ENCODE peak calls at places on chromosomes 16 and 17, in four cellular contexts. A is OCI-LY7, I is AG04450, R is left ventricle myocardium inferior. F is an unnamed sample.
A peak's percentile ranks its signal among the peaks of the same experiment; 100 is the strongest.

GRCh38 chr17:8475820-8476219 is 40.1 kb downstream of the NDEL1 start:
- DNase-seq in I (no peak), A (no peak), R (no peak), F (no peak)

GRCh38 chr16:82011199-82011641 is at the start of gene SDR42E1:
- DNase-seq in A (peak; percentile 11), R (no peak), I (no peak), F (no peak)

GRCh38 chr17:40547079-40547784 is 18.0 kb downstream of the CCR7 start:
- DNase-seq in R (no peak), A (peak; percentile 88), I (no peak), F (no peak)

GRCh38 chr16:75351183-75351582 is 82.1 kb downstream of the CFDP1 start:
- DNase-seq in A (no peak), I (no peak), R (no peak), F (no peak)

GRCh38 chr16:86894168-86894567 is 315.8 kb downstream of the FOXL1 start:
- DNase-seq in R (no peak), A (no peak), I (no peak), F (no peak)

GRCh38 chr17:38735161-38735997 is 5.2 kb downstream of the CISD3 start:
- DNase-seq in A (peak; percentile 67), I (no peak), R (peak; percentile 68), F (no peak)

GRCh38 chr17:17677299-17678040 is 3.8 kb upstream of the RAI1 start:
- DNase-seq in R (no peak), I (no peak), A (no peak), F (no peak)

GRCh38 chr16:4386452-4386813 is 14.8 kb downstream of the VASN start:
- DNase-seq in A (no peak), I (no peak), R (no peak), F (no peak)

GRCh38 chr17:16033729-16034349 is 34.2 kb downstream of the TTC19 start:
- DNase-seq in R (no peak), I (no peak), A (no peak), F (no peak)

GRCh38 chr17:61426482-61427304 is 25.5 kb upstream of the TBX4 start:
- DNase-seq in A (no peak), I (no peak), R (no peak), F (no peak)

GRCh38 chr17:7477392-7478275 is 1.8 kb downstream of the ZBTB4 start:
- DNase-seq in A (no peak), R (no peak), I (peak; percentile 85), F (peak; percentile 73)

GRCh38 chr17:60139438-60140285 is 10.1 kb upstream of the CA4 start:
- DNase-seq in R (peak; percentile 80), A (no peak), I (peak; percentile 30), F (peak; percentile 70)

GRCh38 chr16:13036600-13036999 is 135.2 kb downstream of the SHISA9 start:
- DNase-seq in A (peak; percentile 62), I (no peak), R (peak; percentile 19), F (no peak)

GRCh38 chr17:55417411-55418268 is 4.0 kb downstream of the MMD start:
- DNase-seq in A (no peak), R (no peak), I (no peak), F (no peak)

GRCh38 chr17:83081561-83082201 is 2.3 kb downstream of the METRNL start:
- DNase-seq in A (no peak), I (no peak), R (no peak), F (peak; percentile 87)

GRCh38 chr17:57443781-57444180 is 187.5 kb downstream of the MSI2 start:
- DNase-seq in R (no peak), I (no peak), A (no peak), F (no peak)

GRCh38 chr16:21128991-21129390 is 21.7 kb downstream of the DNAH3 start:
- DNase-seq in I (no peak), A (no peak), R (no peak), F (no peak)

GRCh38 chr17:29279397-29280070 is 14.4 kb downstream of the NUFIP2 start:
- DNase-seq in I (no peak), A (no peak), R (no peak), F (no peak)

GRCh38 chr17:31371511-31372097 is 19.9 kb upstream of the RAB11FIP4 start:
- DNase-seq in A (no peak), I (no peak), R (no peak), F (no peak)

GRCh38 chr17:19248923-19249574 is 11.9 kb downstream of the EPN2 start:
- DNase-seq in I (peak; percentile 72), A (no peak), R (peak; percentile 47), F (peak; percentile 75)

GRCh38 chr16:13471036-13471435 is 448.9 kb upstream of the ERCC4 start:
- DNase-seq in A (no peak), I (no peak), R (no peak), F (no peak)

GRCh38 chr16:80910434-80910833 is 96.3 kb downstream of the CMC2 start:
- DNase-seq in A (no peak), R (no peak), I (no peak), F (no peak)

GRCh38 chr16:31871510-31871909 is 2.1 kb upstream of the ZNF267 start:
- DNase-seq in R (no peak), A (no peak), I (no peak), F (no peak)

GRCh38 chr16:15650698-15651161 is 685 bp downstream of the NDE1 start:
- DNase-seq in A (peak; percentile 36), R (no peak), I (no peak), F (no peak)

GRCh38 chr16:73187163-73187562 is 139.2 kb upstream of the ZFHX3 start:
- DNase-seq in R (no peak), I (no peak), A (no peak), F (no peak)

GRCh38 chr16:85750827-85751641 is at the start of gene C16orf74:
- DNase-seq in I (no peak), A (peak; percentile 45), R (peak; percentile 46), F (no peak)

GRCh38 chr16:77223184-77223583 is 24.0 kb downstream of the SYCE1L start:
- DNase-seq in R (no peak), A (peak; percentile 38), I (no peak), F (peak; percentile 53)

GRCh38 chr17:30590086-30590485 is 112.9 kb downstream of the GOSR1 start:
- DNase-seq in I (no peak), R (no peak), A (no peak), F (no peak)

GRCh38 chr16:4603624-4604170 is 11.0 kb downstream of the UBALD1 start:
- DNase-seq in A (no peak), R (no peak), I (no peak), F (no peak)

GRCh38 chr16:23836404-23837291 is 865 bp downstream of the PRKCB start:
- DNase-seq in I (no peak), R (peak; percentile 19), A (peak; percentile 75), F (no peak)

GRCh38 chr16:85586360-85587145 is 26.6 kb upstream of the GSE1 start:
- DNase-seq in A (no peak), R (peak; percentile 37), I (no peak), F (no peak)

GRCh38 chr16:57278494-57278893 is 6.0 kb downstream of the PLLP start:
- DNase-seq in A (no peak), I (no peak), R (no peak), F (no peak)

GRCh38 chr16:68884391-68884790 is 41.1 kb downstream of the TANGO6 start:
- DNase-seq in A (no peak), R (no peak), I (no peak), F (no peak)

GRCh38 chr17:56594528-56595418 is 1.3 kb downstream of the NOG start:
- DNase-seq in R (no peak), A (no peak), I (no peak), F (no peak)

GRCh38 chr16:72256398-72257048 is 84.6 kb upstream of the PMFBP1 start:
- DNase-seq in I (peak; percentile 6), A (no peak), R (no peak), F (no peak)

GRCh38 chr17:50686494-50687199 is 21.1 kb downstream of the ANKRD40 start:
- DNase-seq in I (no peak), R (no peak), A (no peak), F (peak; percentile 85)

GRCh38 chr17:50685334-50685665 is 22.4 kb downstream of the ANKRD40 start:
- DNase-seq in A (no peak), R (no peak), I (no peak), F (no peak)

GRCh38 chr17:50687200-50688066 is 20.3 kb downstream of the ANKRD40 start:
- DNase-seq in I (no peak), A (no peak), R (no peak), F (no peak)

GRCh38 chr17:50684612-50685333 is 22.9 kb downstream of the ANKRD40 start:
- DNase-seq in A (no peak), I (no peak), R (no peak), F (no peak)

DNA sequence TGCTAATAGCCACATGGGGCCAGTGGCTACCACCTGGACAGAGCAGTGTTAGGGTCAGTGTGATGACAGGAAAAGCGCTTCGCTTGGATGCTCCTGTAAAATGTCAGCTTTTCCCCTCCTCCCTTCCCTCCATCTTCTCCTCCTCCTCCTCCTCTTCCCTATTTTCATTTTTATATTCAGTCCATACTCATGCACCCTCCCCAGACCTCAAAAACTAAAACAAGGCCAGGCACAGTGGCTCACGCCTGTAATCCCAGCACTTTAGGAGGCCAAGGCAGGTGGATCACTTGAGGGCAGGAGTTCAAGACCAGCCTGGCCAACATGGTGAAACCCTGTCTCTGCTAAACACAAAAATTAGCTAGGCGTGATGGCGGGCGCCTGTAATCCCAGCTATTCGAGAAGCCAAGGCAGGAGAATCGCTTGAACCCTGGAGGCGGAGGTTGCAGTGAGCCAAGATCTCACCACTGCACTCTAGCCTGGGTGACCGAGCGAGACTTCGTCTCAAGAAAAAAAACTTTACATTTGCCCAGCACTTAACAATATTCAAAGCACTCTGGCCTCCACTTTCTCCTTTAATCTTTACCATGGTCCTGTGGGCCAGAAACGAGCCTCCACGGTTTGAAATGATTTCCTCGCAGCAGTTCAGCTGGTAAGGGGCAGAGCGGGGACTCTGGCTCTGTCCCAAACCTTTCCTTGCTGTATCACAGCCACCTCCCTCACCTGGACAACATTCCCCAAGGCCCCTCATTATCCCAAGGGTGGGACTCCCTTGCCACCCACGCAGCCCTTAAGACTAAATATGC is 21.8 kb downstream of the ANKRD40 start:
- DNase-seq in I (no peak), A (no peak), R (no peak), F (no peak)
- H3K4me3 ChIP-seq in I (no peak overlapping the region), A (no peak overlapping the region), R (no peak overlapping the region), F (no peak overlapping the region)

GRCh38 chr17:78896834-78897638 is 6.0 kb downstream of the CEP295NL start:
- DNase-seq in A (no peak), I (no peak), R (no peak), F (no peak)
- H3K27ac ChIP-seq in A (no peak overlapping the region), I (no peak overlapping the region), R (peak overlapping the region; percentile 85), F (peak overlapping the region; percentile 46)

DNA sequence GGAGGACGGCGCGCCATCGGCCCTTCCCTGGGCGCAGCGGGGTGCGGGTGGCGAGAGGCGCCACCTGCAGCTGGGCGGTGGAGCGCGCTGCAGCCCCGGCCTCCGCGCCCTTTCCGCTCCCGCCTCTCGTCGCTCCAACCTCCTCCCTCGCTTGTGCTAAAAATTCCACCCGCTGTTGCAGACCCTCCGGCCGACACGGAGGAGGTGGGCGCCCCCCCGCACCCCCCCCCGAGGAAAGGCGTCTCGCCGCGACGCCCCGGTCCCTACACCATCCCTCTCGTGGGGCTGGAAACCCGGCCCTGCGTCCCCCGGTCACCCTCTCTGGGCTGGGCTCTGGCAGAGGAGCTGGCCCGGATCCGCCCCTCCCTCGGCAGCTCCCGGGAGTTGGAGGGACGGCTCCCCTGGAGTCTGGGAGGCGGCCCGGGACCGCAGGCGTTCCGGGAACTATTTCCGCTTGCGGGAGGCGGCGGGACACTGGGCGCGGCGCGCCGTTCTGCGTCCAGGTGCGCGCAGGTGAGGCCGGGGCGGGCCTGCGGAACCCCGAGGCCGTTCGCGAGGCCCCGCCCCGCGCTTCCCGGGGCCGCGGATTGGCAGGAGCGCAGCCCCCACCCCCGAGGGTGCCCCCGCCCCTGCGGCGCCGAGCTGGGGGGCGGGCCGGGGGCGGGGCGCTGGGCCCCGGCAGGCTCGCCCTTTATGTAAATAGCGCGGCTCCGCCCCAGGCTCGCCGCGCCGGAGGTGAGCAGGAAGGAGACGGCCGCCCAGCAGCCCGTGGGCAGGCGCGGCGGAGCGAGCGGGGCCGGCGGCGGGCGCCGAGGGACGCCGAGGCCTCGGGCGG is at the start of gene LLGL2:
- DNase-seq in A (peak; percentile 94), R (peak; percentile 67), I (no peak), F (no peak)
- TF ChIP-seq CTCF in A (peak; percentile 75), R (peak; percentile 67), I (peak; percentile 16), F (peak; percentile 20)

GRCh38 chr17:45823598-45823997 is 21.1 kb upstream of the SPPL2C start:
- DNase-seq in I (no peak), A (no peak), R (no peak), F (no peak)
- H3K4me3 ChIP-seq in I (no peak overlapping the region), A (no peak overlapping the region), R (no peak overlapping the region), F (no peak overlapping the region)

F was measured in right atrium auricular region.